ENCODE peak calls at places on chromosomes 2 and 18, in eight cellular contexts. G is MM.1S, J is epithelial cell of esophagus, R is HT1080, O is fibroblast of gingiva, H is psoas muscle, P is ovary, V is AG04449. K is an unnamed sample.

GRCh38 chr18:41828137-41828536 is 126.9 kb upstream of the PIK3C3 start:
- DNase-seq in G (no peak), J (no peak), R (no peak), O (no peak), H (no peak), P (no peak), V (no peak), K (no peak)

GRCh38 chr2:95206086-95206485 is 1.2 kb upstream of the ZNF892 start:
- DNase-seq in G (no peak), J (no peak), R (no peak), O (no peak), H (no peak), P (no peak), V (no peak), K (no peak)

GRCh38 chr2:96423866-96424265 is 81.3 kb downstream of the NEURL3 start:
- DNase-seq in G (no peak), J (no peak), R (no peak), O (peak), H (no peak), P (no peak), V (no peak), K (no peak)

GRCh38 chr18:335741-336140 is 67.9 kb upstream of the THOC1 start:
- DNase-seq in G (no peak), J (no peak), R (no peak), O (no peak), H (no peak), P (no peak), V (no peak), K (no peak)

GRCh38 chr18:70671889-70672551 is 383.2 kb downstream of the SOCS6 start:
- DNase-seq in G (peak), J (no peak), R (no peak), O (no peak), H (no peak), P (no peak), V (no peak), K (no peak)

GRCh38 chr18:48931680-48932461 is 18.9 kb downstream of the SMAD7 start:
- DNase-seq in G (peak), J (no peak), R (no peak), O (no peak), H (no peak), P (no peak), V (no peak), K (no peak)

GRCh38 chr2:4882421-4882820 is 809.8 kb upstream of the SOX11 start:
- DNase-seq in G (no peak), J (no peak), R (no peak), O (no peak), H (no peak), P (no peak), V (no peak), K (no peak)

GRCh38 chr2:239269173-239269865 is 131.5 kb downstream of the HDAC4 start:
- DNase-seq in G (no peak), J (peak), R (no peak), O (no peak), H (no peak), P (no peak), V (no peak), K (no peak)

GRCh38 chr2:149175956-149176355 is 137.5 kb downstream of the LYPD6B start:
- DNase-seq in G (no peak), J (no peak), R (no peak), O (no peak), H (no peak), P (no peak), V (no peak), K (no peak)

K was measured in uterus.